ENCODE peak calls at places on chromosome 6, in six cellular contexts. L, M, A, B, K and O are unnamed samples.
A peak's percentile ranks its signal among the peaks of the same experiment; 100 is the strongest.

GRCh38 chr6:17600527-17601388 is 656 bp downstream of the FAM8A1 start:
- DNase-seq in A (peak; percentile 16), L (peak; percentile 27), M (no peak), K (peak; percentile 87), B (peak; percentile 16), O (peak; percentile 13)

GRCh38 chr6:15464211-15464725 is 198.6 kb downstream of the DTNBP1 start:
- DNase-seq in K (no peak), L (no peak), A (no peak), B (peak; percentile 17), M (peak; percentile 24), O (no peak)

GRCh38 chr6:131914967-131915751 is 36.0 kb downstream of the CCN2 start:
- DNase-seq in A (peak; percentile 85), K (no peak), B (peak; percentile 84), L (peak; percentile 88), M (peak; percentile 68), O (peak; percentile 84)

GRCh38 chr6:140105857-140106256 is 731.4 kb upstream of the CITED2 start:
- DNase-seq in L (peak; percentile 23), M (peak; percentile 37), B (no peak), A (peak; percentile 27), K (no peak), O (peak; percentile 29)

GRCh38 chr6:135722679-135723078 is 128.8 kb upstream of the PDE7B start:
- DNase-seq in B (peak; percentile 66), A (peak; percentile 88), M (peak; percentile 86), K (no peak), L (peak; percentile 66), O (peak; percentile 91)

GRCh38 chr6:28943557-28944411 is 20.0 kb upstream of the TRIM27 start:
- DNase-seq in K (peak; percentile 72), B (peak; percentile 78), A (peak; percentile 77), L (peak; percentile 82), M (no peak), O (peak; percentile 84)

GRCh38 chr6:21595265-21595950 is 1.9 kb downstream of the SOX4 start:
- DNase-seq in M (no peak), B (peak; percentile 18), K (peak; percentile 83), L (peak; percentile 23), A (peak; percentile 35), O (peak; percentile 14)

GRCh38 chr6:127630800-127631199 is 53.8 kb downstream of the C6orf58 start:
- DNase-seq in M (no peak), B (no peak), L (no peak), K (no peak), A (no peak), O (peak; percentile 17)

GRCh38 chr6:40845588-40845987 is 193.4 kb downstream of the UNC5CL start:
- DNase-seq in B (peak; percentile 40), M (peak; percentile 31), A (peak; percentile 35), L (peak; percentile 57), K (no peak), O (peak; percentile 44)

GRCh38 chr6:31702421-31702818 is 704 bp downstream of the ABHD16A start:
- DNase-seq in K (no peak), M (no peak), L (no peak), B (no peak), A (no peak), O (no peak)

GRCh38 chr6:170096191-170096802 is 194.6 kb downstream of the DLL1 start:
- DNase-seq in B (no peak), K (peak; percentile 22), A (no peak), L (no peak), M (no peak), O (no peak)

GRCh38 chr6:139846538-139847321 is 472.3 kb upstream of the CITED2 start:
- DNase-seq in M (no peak), K (no peak), L (no peak), B (no peak), A (no peak), O (no peak)

GRCh38 chr6:158853072-158853871 is 34.1 kb upstream of the EZR start:
- DNase-seq in A (peak; percentile 93), B (peak; percentile 89), L (peak; percentile 89), K (peak; percentile 89), M (peak; percentile 97), O (peak; percentile 78)

GRCh38 chr6:20202070-20202658 is 10.1 kb downstream of the MBOAT1 start:
- DNase-seq in B (peak; percentile 65), M (no peak), K (no peak), A (peak; percentile 38), L (peak; percentile 41), O (peak; percentile 51)

GRCh38 chr6:118934461-118935330 is at the start of gene MCM9:
- DNase-seq in K (peak; percentile 95), L (peak; percentile 90), M (peak; percentile 68), B (peak; percentile 83), A (peak; percentile 87), O (peak; percentile 79)

GRCh38 chr6:73062837-73063236 is 162.5 kb downstream of the KHDC1L start:
- DNase-seq in K (no peak), A (peak; percentile 30), B (peak; percentile 68), M (no peak), L (peak; percentile 51), O (no peak)

GRCh38 chr6:169590376-169590939 is 111.4 kb downstream of the WDR27 start:
- DNase-seq in K (no peak), M (no peak), A (no peak), B (no peak), L (no peak), O (no peak)

GRCh38 chr6:34284563-34285545 is 36.0 kb upstream of the SMIM29 start:
- DNase-seq in L (peak; percentile 90), M (no peak), B (peak; percentile 90), K (no peak), A (peak; percentile 88), O (peak; percentile 91)

GRCh38 chr6:57215260-57215659 is 6.8 kb downstream of the RAB23 start:
- DNase-seq in B (no peak), K (no peak), M (no peak), L (no peak), A (no peak), O (no peak)

GRCh38 chr6:57221191-57221935 is 744 bp downstream of the RAB23 start:
- DNase-seq in L (peak; percentile 67), M (peak; percentile 54), A (peak; percentile 73), B (peak; percentile 68), K (peak; percentile 85), O (peak; percentile 63)

GRCh38 chr6:57220083-57220703 is 1.9 kb downstream of the RAB23 start:
- DNase-seq in A (no peak), B (no peak), L (no peak), K (no peak), M (no peak), O (no peak)

GRCh38 chr6:57217270-57217669 is 4.8 kb downstream of the RAB23 start:
- DNase-seq in A (no peak), K (no peak), M (no peak), B (no peak), L (no peak), O (no peak)

GRCh38 chr6:57216235-57217101 is 5.6 kb downstream of the RAB23 start:
- DNase-seq in L (peak; percentile 52), A (peak; percentile 73), B (peak; percentile 39), K (no peak), M (no peak), O (peak; percentile 59)
- TF ChIP-seq CTCF in L (no peak), A (no peak), B (peak; percentile 1), K (no peak), M (no peak), O (no peak)

DNA sequence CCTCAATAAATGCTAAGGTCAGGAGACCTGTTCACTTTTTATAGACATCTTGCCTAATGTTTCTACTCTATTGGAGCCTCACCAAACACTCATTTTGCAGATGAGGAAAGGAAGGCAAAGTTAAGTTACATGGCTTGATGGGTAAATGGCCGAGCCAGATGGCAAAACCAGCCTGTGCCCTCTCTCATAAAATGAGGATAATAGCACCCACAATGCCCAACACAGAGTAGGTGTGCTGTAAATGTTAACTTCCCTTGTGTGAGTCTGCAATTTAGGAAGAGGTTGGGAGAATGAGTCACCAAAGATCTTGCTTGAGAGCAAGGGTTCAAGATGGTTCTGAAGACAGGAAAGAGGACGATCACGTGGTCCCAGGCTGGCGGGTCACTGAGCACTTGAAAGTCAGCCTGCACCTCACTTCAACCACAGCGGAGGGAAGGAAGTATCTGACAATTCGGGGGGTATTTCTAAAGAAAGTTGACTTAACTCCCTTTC is 3.3 kb downstream of the KCNK5 start:
- DNase-seq in M (no peak), B (no peak), K (no peak), A (no peak), L (no peak), O (no peak)
- H3K4me3 ChIP-seq in M (no peak overlapping the region), B (no peak overlapping the region), K (no peak overlapping the region), A (no peak overlapping the region), L (no peak overlapping the region), O (no peak overlapping the region)

GRCh38 chr6:22829070-22829469 is 259.7 kb downstream of the HDGFL1 start:
- DNase-seq in K (no peak), B (no peak), M (no peak), A (no peak), L (no peak), O (no peak)

GRCh38 chr6:22826961-22827360 is 257.6 kb downstream of the HDGFL1 start:
- DNase-seq in A (peak; percentile 71), L (no peak), B (peak; percentile 2), K (no peak), M (no peak), O (no peak)

GRCh38 chr6:22827760-22828159 is 258.4 kb downstream of the HDGFL1 start:
- DNase-seq in L (peak; percentile 37), B (peak; percentile 40), K (no peak), A (no peak), M (no peak), O (no peak)

GRCh38 chr6:22830463-22830862 is 261.1 kb downstream of the HDGFL1 start:
- DNase-seq in B (no peak), K (no peak), M (no peak), L (no peak), A (no peak), O (no peak)

DNA sequence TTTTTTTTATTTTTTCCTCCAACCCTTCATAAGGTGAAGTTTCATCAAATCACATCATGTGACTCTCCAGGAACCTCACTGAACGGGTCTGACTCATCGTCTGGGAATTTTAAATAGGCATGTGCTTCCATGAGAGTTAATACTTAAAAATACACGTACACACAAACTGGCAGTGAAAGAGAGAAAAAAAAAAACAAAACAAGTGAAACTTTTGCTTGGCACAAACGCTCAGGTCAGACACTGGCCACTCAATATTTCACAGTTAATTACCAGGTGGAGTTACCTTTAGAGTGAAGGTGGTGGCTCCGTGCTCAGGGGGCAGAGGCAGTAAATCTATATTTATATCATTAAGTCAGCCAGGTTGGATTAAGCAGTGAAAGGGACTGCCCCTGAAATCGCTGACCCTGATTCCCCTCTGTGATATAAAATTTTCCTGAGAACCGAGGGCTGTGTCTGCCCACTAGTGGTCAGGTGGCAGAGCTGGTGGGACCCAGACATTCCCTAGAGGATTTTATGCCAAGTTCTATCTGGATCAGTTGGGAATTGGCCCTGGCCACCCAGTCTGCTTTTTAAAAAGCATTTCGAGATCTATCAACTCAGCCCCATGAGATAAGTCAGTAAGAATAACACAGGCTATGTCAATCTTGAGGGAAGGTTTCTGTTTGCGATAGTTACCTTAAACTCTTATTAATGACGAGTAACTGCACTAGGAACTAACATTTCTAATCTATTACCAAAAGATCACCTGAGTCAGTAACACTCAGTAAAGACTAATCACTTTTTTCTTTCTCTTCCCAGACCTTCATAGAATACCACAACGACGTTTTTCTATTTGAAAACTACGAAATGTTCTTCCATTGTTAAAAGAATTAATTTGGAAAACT is 259.1 kb downstream of the HDGFL1 start:
- DNase-seq in M (peak; percentile 53), A (peak; percentile 98), B (peak; percentile 97), K (no peak), L (peak; percentile 94), O (peak; percentile 94)
- TF ChIP-seq CTCF in M (peak; percentile 58), A (peak; percentile 71), B (peak; percentile 52), K (peak; percentile 40), L (peak; percentile 63), O (peak; percentile 40)

DNA sequence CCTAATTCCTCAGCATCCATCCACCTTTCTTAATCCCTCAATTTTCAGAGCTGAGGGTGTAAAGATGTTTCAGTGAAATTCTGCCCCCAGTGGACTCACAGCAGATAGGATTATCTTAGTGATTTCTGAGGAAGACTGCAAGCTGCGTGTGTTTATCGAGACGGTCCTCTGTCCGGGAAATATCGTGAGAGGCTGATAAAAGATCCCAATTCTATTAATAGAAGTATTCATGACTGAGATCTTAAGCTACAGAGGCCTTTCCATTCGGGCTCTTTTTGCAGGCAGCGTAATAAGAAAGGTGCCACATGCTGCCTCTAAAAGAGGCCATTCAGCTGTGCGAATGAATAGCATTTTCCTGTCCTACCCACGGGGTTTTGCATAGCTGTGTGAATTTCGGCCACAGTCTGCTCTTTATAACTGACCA is 209.0 kb downstream of the ARHGAP18 start:
- DNase-seq in K (no peak), M (peak; percentile 61), L (no peak), A (no peak), B (no peak), O (peak; percentile 62)
- H3K4me3 ChIP-seq in K (no peak overlapping the region), M (peak overlapping the region; percentile 36), L (peak overlapping the region; percentile 22), A (peak overlapping the region; percentile 16), B (no peak overlapping the region), O (no peak overlapping the region)